ENCODE peak calls at places on chromosomes 3 and 15, in four cellular contexts. H, W, V and C are unnamed samples.
A peak's percentile ranks its signal among the peaks of the same experiment; 100 is the strongest.

GRCh38 chr15:68418611-68419161 is 13.3 kb downstream of the ITGA11 start:
- DNase-seq in H (no peak), W (no peak), V (no peak), C (no peak)

GRCh38 chr3:129463736-129464135 is 23.7 kb downstream of the IFT122 start:
- DNase-seq in H (no peak), W (no peak), V (no peak), C (no peak)

GRCh38 chr3:149659173-149659468 is 1.3 kb upstream of the WWTR1 start:
- DNase-seq in H (no peak), W (no peak), V (no peak), C (no peak)

GRCh38 chr3:106349191-106349881 is 480.5 kb upstream of the CBLB start:
- DNase-seq in H (no peak), W (no peak), V (no peak), C (no peak)

GRCh38 chr15:98308117-98308516 is 340.2 kb upstream of the IGF1R start:
- DNase-seq in H (no peak), W (no peak), V (no peak), C (no peak)

GRCh38 chr3:16916840-16917239 is 32.1 kb downstream of the PLCL2 start:
- DNase-seq in H (no peak), W (no peak), V (no peak), C (no peak)

GRCh38 chr3:49799761-49800160 is at the start of gene CDHR4:
- DNase-seq in H (peak; percentile 44), W (peak; percentile 43), V (no peak), C (no peak)

GRCh38 chr3:50068134-50068533 is 20.6 kb upstream of the RBM5 start:
- DNase-seq in H (no peak), W (no peak), V (no peak), C (no peak)

GRCh38 chr15:48976444-48977088 is 12.8 kb upstream of the SHC4 start:
- DNase-seq in H (peak; percentile 45), W (no peak), V (no peak), C (no peak)

GRCh38 chr3:105957722-105958121 is 88.9 kb upstream of the CBLB start:
- DNase-seq in H (no peak), W (no peak), V (no peak), C (no peak)

GRCh38 chr15:37653018-37653417 is 281.4 kb upstream of the TMCO5A start:
- DNase-seq in H (no peak), W (no peak), V (no peak), C (no peak)

GRCh38 chr3:58285334-58285733 is 20.7 kb upstream of the RPP14 start:
- DNase-seq in H (no peak), W (no peak), V (no peak), C (no peak)

GRCh38 chr3:124780356-124780755 is 50.1 kb downstream of the UMPS start:
- DNase-seq in H (no peak), W (no peak), V (peak; percentile 40), C (no peak)

GRCh38 chr3:19945405-19946290 is 1.2 kb upstream of the RAB5A start:
- DNase-seq in H (no peak), W (no peak), V (no peak), C (peak; percentile 33)

GRCh38 chr3:128280466-128281455 is 127.5 kb downstream of the EEFSEC start:
- DNase-seq in H (no peak), W (no peak), V (no peak), C (no peak)

GRCh38 chr15:26983822-26984221 is 12.8 kb downstream of the GABRG3 start:
- DNase-seq in H (no peak), W (no peak), V (no peak), C (no peak)

GRCh38 chr3:47016934-47017435 is 37.5 kb downstream of the NBEAL2 start:
- DNase-seq in H (no peak), W (no peak), V (no peak), C (no peak)

GRCh38 chr3:61875976-61876671 is 314.8 kb downstream of the PTPRG start:
- DNase-seq in H (no peak), W (no peak), V (no peak), C (no peak)

GRCh38 chr3:115790759-115791158 is 167.4 kb downstream of the GAP43 start:
- DNase-seq in H (peak; percentile 84), W (peak; percentile 94), V (peak; percentile 42), C (no peak)

GRCh38 chr3:189169728-189170127 is 2.0 kb upstream of the TPRG1 start:
- DNase-seq in H (no peak), W (no peak), V (peak; percentile 8), C (no peak)

GRCh38 chr3:48394391-48394790 is 22.4 kb downstream of the FBXW12 start:
- DNase-seq in H (no peak), W (no peak), V (no peak), C (no peak)

GRCh38 chr3:126212250-126212628 is 31.9 kb upstream of the ALDH1L1 start:
- DNase-seq in H (no peak), W (no peak), V (no peak), C (no peak)

GRCh38 chr3:148309390-148310035 is 388.2 kb upstream of the AGTR1 start:
- DNase-seq in H (peak; percentile 46), W (peak; percentile 45), V (peak; percentile 18), C (peak; percentile 17)

GRCh38 chr15:76150508-76150907 is 90.7 kb downstream of the TMEM266 start:
- DNase-seq in H (no peak), W (no peak), V (no peak), C (no peak)

GRCh38 chr15:91409430-91409829 is 309.4 kb downstream of the SV2B start:
- DNase-seq in H (no peak), W (no peak), V (no peak), C (no peak)

GRCh38 chr15:94480289-94480834 is 249.0 kb downstream of the MCTP2 start:
- DNase-seq in H (no peak), W (no peak), V (peak; percentile 49), C (no peak)

GRCh38 chr15:85702321-85703230 is 92.1 kb downstream of the KLHL25 start:
- DNase-seq in H (no peak), W (no peak), V (no peak), C (no peak)

GRCh38 chr15:62365795-62366442 is 200.8 kb upstream of the C2CD4B start:
- DNase-seq in H (peak; percentile 30), W (no peak), V (no peak), C (peak; percentile 39)

GRCh38 chr15:74317820-74318375 is 49.5 kb downstream of the CYP11A1 start:
- DNase-seq in H (no peak), W (no peak), V (peak; percentile 42), C (no peak)

GRCh38 chr3:31295150-31295765 is 237.5 kb upstream of the STT3B start:
- DNase-seq in H (peak; percentile 64), W (no peak), V (no peak), C (no peak)

GRCh38 chr15:43048935-43049334 is 56.9 kb downstream of the UBR1 start:
- DNase-seq in H (no peak), W (no peak), V (no peak), C (no peak)

GRCh38 chr15:29805043-29805707 is 17.1 kb downstream of the TJP1 start:
- DNase-seq in H (peak; percentile 18), W (no peak), V (no peak), C (no peak)

GRCh38 chr3:33439421-33440327 is 531 bp downstream of the UBP1 start:
- DNase-seq in H (peak; percentile 21), W (no peak), V (peak; percentile 84), C (no peak)

GRCh38 chr15:39198044-39198625 is 382.7 kb upstream of the THBS1 start:
- DNase-seq in H (no peak), W (no peak), V (no peak), C (no peak)

GRCh38 chr15:54273928-54274327 is 295.7 kb downstream of the UNC13C start:
- DNase-seq in H (no peak), W (no peak), V (peak; percentile 8), C (no peak)

DNA sequence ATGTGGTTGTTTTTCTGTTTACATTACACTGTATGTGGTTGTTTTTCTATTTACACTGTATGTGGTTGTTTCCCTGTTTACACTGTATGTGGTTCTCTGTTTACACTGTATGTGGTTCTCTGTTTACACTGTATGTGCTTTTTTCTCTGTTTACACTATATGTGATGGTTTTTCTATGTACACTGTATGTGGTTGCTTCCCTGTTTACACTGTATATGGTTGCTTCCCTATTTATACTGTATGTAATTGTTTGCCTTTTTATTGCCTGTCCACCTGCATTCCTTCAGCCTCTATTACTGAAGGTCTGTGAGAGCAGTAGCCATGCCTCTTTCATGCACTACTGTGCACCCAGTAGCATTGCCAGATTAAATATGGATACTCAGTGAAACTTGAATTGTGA is 94.3 kb downstream of the MITF start:
- DNase-seq in H (no peak), W (no peak), V (no peak), C (peak; percentile 78)
- TF ChIP-seq JUND in H (no peak), W (no peak), V (no peak), C (no peak)

DNA sequence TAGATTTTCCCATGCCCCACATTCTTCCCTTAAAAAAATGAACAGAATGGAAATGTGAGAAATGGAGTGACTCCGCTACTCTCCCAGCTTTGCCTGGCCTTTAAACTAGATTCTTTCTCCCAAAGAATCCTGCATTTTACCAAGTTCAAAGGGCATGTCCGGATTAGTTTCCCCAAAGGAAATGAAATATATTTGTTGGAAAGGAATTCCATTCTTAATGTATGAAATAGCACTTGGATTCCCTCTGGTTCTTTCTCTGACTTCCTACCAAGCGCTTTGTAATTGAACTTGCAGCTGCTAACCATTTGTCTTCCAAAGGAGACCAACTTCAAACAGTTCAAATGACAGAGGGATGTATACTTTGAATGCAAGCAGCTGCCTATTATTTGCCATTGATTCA is 18.9 kb downstream of the MAP2K1 start:
- DNase-seq in H (no peak), W (no peak), V (no peak), C (no peak)
- TF ChIP-seq JUND in H (no peak), W (no peak), V (no peak), C (no peak)

DNA sequence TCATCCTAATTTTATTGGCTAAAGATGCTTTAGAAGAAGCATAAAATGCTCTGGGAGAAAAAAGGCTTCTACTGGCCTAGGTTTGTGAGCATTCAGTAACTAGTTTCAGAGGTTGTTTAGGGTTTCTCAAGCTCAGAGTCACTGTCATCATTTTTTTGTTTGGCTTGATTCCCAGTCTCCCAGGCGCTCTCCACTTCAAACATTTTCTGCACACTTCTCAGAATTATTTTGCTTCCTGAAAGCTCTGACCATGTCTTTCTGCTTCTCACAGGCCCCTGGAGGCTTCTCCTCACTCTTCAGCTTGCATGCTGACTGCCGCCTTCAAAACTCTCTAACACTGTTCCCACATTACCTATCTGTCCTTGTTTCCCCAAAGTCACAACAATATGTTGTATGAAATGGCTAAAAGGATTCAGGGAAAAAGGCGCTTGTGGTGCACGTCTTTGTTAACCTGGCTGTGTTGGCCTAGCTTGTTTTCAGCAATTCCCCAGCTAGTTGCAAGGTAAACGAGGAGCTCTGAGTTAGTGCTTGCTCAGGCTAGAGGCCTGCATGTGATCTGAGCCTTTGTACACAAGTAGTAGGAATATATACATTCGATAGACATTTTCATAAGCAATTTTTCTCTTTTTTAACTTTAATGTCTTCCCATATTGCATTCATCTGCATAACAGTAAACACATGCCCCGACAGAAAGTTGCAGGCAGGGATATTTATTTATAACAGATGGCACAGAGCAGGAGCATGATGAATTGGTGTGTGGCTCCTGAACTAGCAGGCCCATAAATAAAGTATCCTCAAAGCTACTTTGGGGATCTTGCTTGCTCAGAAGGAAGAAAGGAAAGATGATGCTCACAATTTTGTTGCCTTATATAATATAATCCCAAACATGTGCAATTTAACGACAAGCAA is 129.2 kb upstream of the DPH6 start:
- DNase-seq in H (no peak), W (no peak), V (peak; percentile 42), C (no peak)
- TF ChIP-seq JUND in H (no peak), W (no peak), V (no peak), C (no peak)

GRCh38 chr3:143121240-143122088 is 1.9 kb downstream of the CHST2 start:
- DNase-seq in H (no peak), W (no peak), V (peak; percentile 60), C (no peak)
- TF ChIP-seq JUND in H (no peak), W (no peak), V (no peak), C (no peak)

GRCh38 chr15:90101130-90101968 is 919 bp downstream of the IDH2 start:
- DNase-seq in H (no peak), W (no peak), V (peak; percentile 75), C (no peak)
- TF ChIP-seq JUND in H (no peak), W (no peak), V (no peak), C (no peak)